ENCODE peak calls at places on chromosomes 16 and 17, in seven cellular contexts. C is CD4-positive, alpha-beta T cell; G is IMR-90; E is A549; B is lower leg skin; U is nephron progenitor cell; O is upper lobe of right lung. J is an unnamed sample.

GRCh38 chr16:2475413-2476344 is 752 bp downstream of the TBC1D24 start:
- DNase-seq in C (no peak), G (no peak), E (peak), B (no peak), U (no peak), O (peak), J (no peak)

GRCh38 chr16:50235581-50235980 is 30.8 kb upstream of the ADCY7 start:
- DNase-seq in C (no peak), G (no peak), E (no peak), B (no peak), U (no peak), O (no peak), J (no peak)

GRCh38 chr16:64132686-64133085 is 989.2 kb downstream of the CDH11 start:
- DNase-seq in C (no peak), G (no peak), E (no peak), B (no peak), U (no peak), O (no peak), J (no peak)

GRCh38 chr17:33667671-33668070 is 374.6 kb upstream of the ASIC2 start:
- DNase-seq in C (no peak), G (no peak), E (no peak), B (peak), U (no peak), O (no peak), J (no peak)

GRCh38 chr17:11909348-11909747 is 87.9 kb downstream of the ZNF18 start:
- DNase-seq in C (no peak), G (no peak), E (no peak), B (no peak), U (peak), O (no peak), J (no peak)

GRCh38 chr17:82805254-82805653 is 34.6 kb downstream of the ZNF750 start:
- DNase-seq in C (no peak), G (no peak), E (no peak), B (no peak), U (no peak), O (no peak), J (no peak)

GRCh38 chr16:87099001-87099740 is 218.0 kb downstream of the C16orf95 start:
- DNase-seq in C (no peak), G (no peak), E (no peak), B (peak), U (peak), O (no peak), J (no peak)

GRCh38 chr16:21260870-21261791 is 17.0 kb downstream of the CRYM start:
- DNase-seq in C (no peak), G (peak), E (peak), B (no peak), U (no peak), O (no peak), J (no peak)

GRCh38 chr16:2675714-2676113 is 6.6 kb upstream of the KCTD5 start:
- DNase-seq in C (no peak), G (peak), E (no peak), B (no peak), U (no peak), O (no peak), J (no peak)

GRCh38 chr17:58989629-58990028 is 117.1 kb downstream of the TRIM37 start:
- DNase-seq in C (no peak), G (no peak), E (no peak), B (no peak), U (no peak), O (no peak), J (no peak)

GRCh38 chr17:66461343-66461995 is 159.1 kb downstream of the PRKCA start:
- DNase-seq in C (no peak), G (no peak), E (no peak), B (peak), U (no peak), O (no peak), J (no peak)

GRCh38 chr17:6936370-6937028 is 59.4 kb upstream of the ALOX12 start:
- DNase-seq in C (no peak), G (peak), E (no peak), B (peak), U (no peak), O (no peak), J (no peak)

GRCh38 chr17:13958773-13959172 is 110.5 kb upstream of the COX10 start:
- DNase-seq in C (no peak), G (no peak), E (no peak), B (no peak), U (no peak), O (no peak), J (peak)

GRCh38 chr17:73616873-73617430 is 27.3 kb downstream of the SDK2 start:
- DNase-seq in C (no peak), G (no peak), E (no peak), B (no peak), U (no peak), O (no peak), J (no peak)

GRCh38 chr17:73623247-73623646 is 21.0 kb downstream of the SDK2 start:
- DNase-seq in C (no peak), G (no peak), E (no peak), B (no peak), U (no peak), O (no peak), J (no peak)

GRCh38 chr17:73622381-73622780 is 21.9 kb downstream of the SDK2 start:
- DNase-seq in C (no peak), G (no peak), E (no peak), B (no peak), U (no peak), O (no peak), J (no peak)

GRCh38 chr17:73621685-73622084 is 22.6 kb downstream of the SDK2 start:
- DNase-seq in C (no peak), G (no peak), E (no peak), B (no peak), U (no peak), O (no peak), J (no peak)

GRCh38 chr17:73620414-73620813 is 23.8 kb downstream of the SDK2 start:
- DNase-seq in C (no peak), G (no peak), E (no peak), B (no peak), U (no peak), O (no peak), J (no peak)
- TF ChIP-seq CTCF in C (no peak), G (no peak), E (no peak), B (no peak), U (no peak), O (no peak), J (no peak)

GRCh38 chr17:32341141-32341856 is 674 bp downstream of the C17orf75 start:
- DNase-seq in C (peak), G (no peak), E (no peak), B (peak), U (no peak), O (no peak), J (no peak)
- TF ChIP-seq CTCF in C (peak), G (no peak), E (peak), B (no peak), U (no peak), O (no peak), J (peak)

DNA sequence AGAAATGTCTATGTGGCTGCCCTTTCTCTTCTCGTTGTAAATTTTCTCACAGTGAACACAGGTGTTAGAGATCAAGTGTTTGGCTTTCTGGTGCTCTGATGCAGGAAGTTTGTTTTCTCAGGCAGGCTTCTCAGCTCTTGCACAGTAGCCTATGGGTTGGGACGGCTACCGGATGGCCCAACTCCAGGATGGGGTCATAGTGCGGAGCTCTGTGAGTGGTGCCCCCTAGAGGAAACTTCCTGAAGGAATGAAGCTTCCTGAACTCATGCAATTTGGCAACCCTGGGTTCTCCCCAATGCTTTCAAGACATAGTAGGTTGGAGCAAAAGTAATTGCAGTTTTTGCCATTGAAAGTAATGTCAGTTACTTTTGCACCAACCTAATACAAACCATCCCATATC is 407.5 kb upstream of the HSBP1 start:
- DNase-seq in C (no peak), G (no peak), E (no peak), B (no peak), U (no peak), O (no peak), J (no peak)
- TF ChIP-seq CTCF in C (no peak), G (no peak), E (no peak), B (no peak), U (no peak), O (peak), J (peak)

GRCh38 chr16:69930117-69930776 is 20.9 kb upstream of the CLEC18A start:
- DNase-seq in C (peak), G (peak), E (peak), B (no peak), U (peak), O (no peak), J (no peak)
- TF ChIP-seq CTCF in C (peak), G (peak), E (peak), B (no peak), U (peak), O (peak), J (peak)

GRCh38 chr17:61321344-61321743 is 78.3 kb upstream of the TBX2 start:
- DNase-seq in C (no peak), G (no peak), E (no peak), B (no peak), U (no peak), O (no peak), J (no peak)
- TF ChIP-seq CTCF in C (no peak), G (no peak), E (no peak), B (no peak), U (no peak), O (no peak), J (no peak)

GRCh38 chr17:49582789-49583188 is 7.1 kb downstream of the NXPH3 start:
- DNase-seq in C (no peak), G (peak), E (no peak), B (no peak), U (no peak), O (no peak), J (no peak)

GRCh38 chr17:49583889-49584288 is 8.2 kb downstream of the NXPH3 start:
- DNase-seq in C (no peak), G (no peak), E (no peak), B (no peak), U (no peak), O (no peak), J (no peak)

GRCh38 chr17:49583226-49583625 is 7.6 kb downstream of the NXPH3 start:
- DNase-seq in C (no peak), G (no peak), E (no peak), B (no peak), U (no peak), O (no peak), J (no peak)

GRCh38 chr17:49587366-49588073 is 11.8 kb downstream of the NXPH3 start:
- DNase-seq in C (no peak), G (no peak), E (no peak), B (no peak), U (no peak), O (no peak), J (no peak)

GRCh38 chr17:49585422-49586027 is 9.9 kb downstream of the NXPH3 start:
- DNase-seq in C (no peak), G (no peak), E (peak), B (no peak), U (no peak), O (no peak), J (peak)
- TF ChIP-seq CTCF in C (no peak), G (peak), E (no peak), B (no peak), U (peak), O (no peak), J (peak)

GRCh38 chr17:2064147-2064489 is 9.2 kb downstream of the HIC1 start:
- DNase-seq in C (no peak), G (no peak), E (no peak), B (no peak), U (no peak), O (no peak), J (no peak)

GRCh38 chr17:2063306-2064146 is 8.6 kb downstream of the HIC1 start:
- DNase-seq in C (no peak), G (peak), E (no peak), B (no peak), U (no peak), O (no peak), J (no peak)

GRCh38 chr17:2067048-2067452 is 12.1 kb downstream of the HIC1 start:
- DNase-seq in C (no peak), G (no peak), E (no peak), B (no peak), U (no peak), O (no peak), J (no peak)

GRCh38 chr17:2064511-2064910 is 9.6 kb downstream of the HIC1 start:
- DNase-seq in C (no peak), G (no peak), E (no peak), B (peak), U (no peak), O (no peak), J (no peak)

GRCh38 chr17:2064980-2065785 is 10.3 kb downstream of the HIC1 start:
- DNase-seq in C (no peak), G (peak), E (no peak), B (no peak), U (no peak), O (no peak), J (no peak)
- TF ChIP-seq CTCF in C (no peak), G (peak), E (peak), B (no peak), U (peak), O (peak), J (peak)

J was measured in LNCaP clone FGC.